ENCODE peak calls at places on chromosomes 1 and 21, in ten cellular contexts. L, U, S, Q, X, J, H, K, C and Z are unnamed samples.

GRCh38 chr21:45974073-45975016 is 7.2 kb upstream of the COL6A1 start:
- DNase-seq in L (no peak), U (no peak), S (peak; percentile 87), Q (no peak), X (peak; percentile 80), J (peak; percentile 80), H (peak; percentile 63), K (peak; percentile 89), C (no peak), Z (no peak)

GRCh38 chr1:32963746-32964460 is 706 bp downstream of the RNF19B start:
- DNase-seq in L (peak; percentile 90), U (peak; percentile 56), S (peak; percentile 81), Q (peak; percentile 20), X (peak; percentile 70), J (peak; percentile 71), H (peak; percentile 52), K (peak; percentile 50), C (peak; percentile 65), Z (no peak)

GRCh38 chr1:17759114-17759513 is 4.0 kb downstream of the ACTL8 start:
- DNase-seq in L (no peak), U (no peak), S (no peak), Q (no peak), X (no peak), J (peak; percentile 1), H (no peak), K (no peak), C (peak; percentile 24), Z (no peak)

GRCh38 chr1:24801169-24801568 is 55.9 kb downstream of the CLIC4 start:
- DNase-seq in L (no peak), U (no peak), S (no peak), Q (no peak), X (no peak), J (no peak), H (no peak), K (no peak), C (no peak), Z (no peak)

GRCh38 chr1:63524166-63524565 is 841 bp downstream of the EFCAB7 start:
- DNase-seq in L (no peak), U (no peak), S (no peak), Q (no peak), X (no peak), J (peak; percentile 10), H (no peak), K (no peak), C (peak; percentile 15), Z (no peak)

GRCh38 chr1:20472860-20473711 is 12.9 kb downstream of the CAMK2N1 start:
- DNase-seq in L (no peak), U (no peak), S (no peak), Q (no peak), X (peak; percentile 50), J (no peak), H (peak; percentile 59), K (no peak), C (no peak), Z (no peak)

GRCh38 chr1:41850029-41850428 is 68.7 kb downstream of the HIVEP3 start:
- DNase-seq in L (no peak), U (no peak), S (no peak), Q (no peak), X (no peak), J (no peak), H (no peak), K (no peak), C (no peak), Z (no peak)

GRCh38 chr1:58717979-58718378 is 18.1 kb upstream of the MYSM1 start:
- DNase-seq in L (no peak), U (no peak), S (no peak), Q (no peak), X (no peak), J (no peak), H (no peak), K (no peak), C (no peak), Z (no peak)

GRCh38 chr1:45306319-45306718 is 20.4 kb upstream of the HPDL start:
- DNase-seq in L (no peak), U (no peak), S (no peak), Q (no peak), X (peak; percentile 64), J (no peak), H (no peak), K (no peak), C (no peak), Z (no peak)

GRCh38 chr1:107991371-107992066 is 26.5 kb upstream of the VAV3 start:
- DNase-seq in L (peak; percentile 13), U (no peak), S (no peak), Q (no peak), X (peak; percentile 37), J (no peak), H (no peak), K (peak; percentile 12), C (no peak), Z (no peak)

GRCh38 chr1:18886003-18886335 is 16.4 kb downstream of the ALDH4A1 start:
- DNase-seq in L (peak; percentile 81), U (no peak), S (no peak), Q (no peak), X (peak; percentile 58), J (no peak), H (no peak), K (peak; percentile 54), C (no peak), Z (no peak)

GRCh38 chr1:23196627-23197328 is 20.5 kb downstream of the HTR1D start:
- DNase-seq in L (peak; percentile 94), U (no peak), S (no peak), Q (no peak), X (peak; percentile 99), J (no peak), H (no peak), K (peak; percentile 52), C (no peak), Z (peak; percentile 80)

GRCh38 chr1:74180490-74180889 is 17.5 kb downstream of the LRRIQ3 start:
- DNase-seq in L (no peak), U (no peak), S (no peak), Q (no peak), X (no peak), J (no peak), H (no peak), K (no peak), C (no peak), Z (no peak)

GRCh38 chr1:207463021-207463420 is 8.9 kb downstream of the CR2 start:
- DNase-seq in L (no peak), U (no peak), S (no peak), Q (no peak), X (peak; percentile 21), J (no peak), H (no peak), K (no peak), C (no peak), Z (no peak)

GRCh38 chr1:37544530-37544929 is 9.6 kb downstream of the SNIP1 start:
- DNase-seq in L (no peak), U (no peak), S (peak; percentile 35), Q (no peak), X (no peak), J (no peak), H (no peak), K (no peak), C (no peak), Z (no peak)

GRCh38 chr1:243890576-243890975 is 40.5 kb upstream of the AKT3 start:
- DNase-seq in L (peak; percentile 7), U (no peak), S (no peak), Q (no peak), X (peak; percentile 69), J (no peak), H (no peak), K (no peak), C (no peak), Z (peak; percentile 91)

GRCh38 chr21:16551101-16551695 is 821.4 kb downstream of the USP25 start:
- DNase-seq in L (no peak), U (no peak), S (no peak), Q (no peak), X (no peak), J (no peak), H (no peak), K (no peak), C (no peak), Z (no peak)

GRCh38 chr1:60886090-60886489 is 196.3 kb upstream of the NFIA start:
- DNase-seq in L (no peak), U (no peak), S (no peak), Q (no peak), X (no peak), J (no peak), H (no peak), K (no peak), C (no peak), Z (no peak)

GRCh38 chr1:65083263-65083896 is 64.6 kb upstream of the AK4 start:
- DNase-seq in L (no peak), U (no peak), S (no peak), Q (no peak), X (peak; percentile 31), J (no peak), H (no peak), K (no peak), C (no peak), Z (no peak)

GRCh38 chr1:101112051-101112770 is 86.6 kb upstream of the DPH5 start:
- DNase-seq in L (no peak), U (peak; percentile 68), S (peak; percentile 74), Q (peak; percentile 38), X (no peak), J (no peak), H (peak; percentile 62), K (no peak), C (no peak), Z (no peak)

GRCh38 chr1:45010855-45011811 is at the start of gene HECTD3:
- DNase-seq in L (peak; percentile 66), U (peak; percentile 67), S (peak; percentile 88), Q (peak; percentile 44), X (peak; percentile 77), J (peak; percentile 83), H (peak; percentile 88), K (peak; percentile 68), C (peak; percentile 80), Z (no peak)

GRCh38 chr1:44108241-44108640 is 10.4 kb upstream of the KLF17 start:
- DNase-seq in L (peak; percentile 20), U (no peak), S (no peak), Q (no peak), X (peak; percentile 77), J (no peak), H (no peak), K (peak; percentile 44), C (no peak), Z (peak; percentile 10)